ENCODE peak calls at places on chromosome 3, in six cellular contexts. U, W, Z, K, P and A are unnamed samples. For H3K36me3, the result is how much of the 10 kb centered on the place peaks cover.

GRCh38 chr3:150300847-150301517 is 107.1 kb upstream of the TSC22D2 start:
- DNase-seq in K (no peak), W (no peak), P (no peak), Z (no peak), U (no peak), A (no peak)

GRCh38 chr3:177262396-177262795 is 65.1 kb upstream of the TBL1XR1 start:
- DNase-seq in K (no peak), W (no peak), P (no peak), Z (no peak), U (no peak), A (no peak)

GRCh38 chr3:124178531-124178930 is 186.6 kb upstream of the ROPN1 start:
- DNase-seq in K (no peak), P (no peak), U (no peak), Z (no peak), W (no peak), A (no peak)

GRCh38 chr3:139521811-139522210 is 17.7 kb downstream of the RBP1 start:
- DNase-seq in P (no peak), U (no peak), W (no peak), Z (no peak), K (no peak), A (no peak)

GRCh38 chr3:28502555-28502954 is 153.9 kb upstream of the AZI2 start:
- DNase-seq in K (no peak), W (no peak), Z (no peak), U (no peak), P (no peak), A (no peak)

GRCh38 chr3:183192650-183193300 is 30.2 kb upstream of the LAMP3 start:
- DNase-seq in W (no peak), P (no peak), K (no peak), U (no peak), Z (no peak), A (no peak)

GRCh38 chr3:193885832-193886231 is 250.1 kb upstream of the HES1 start:
- DNase-seq in U (no peak), W (no peak), Z (no peak), K (no peak), P (no peak), A (no peak)

GRCh38 chr3:69932087-69932486 is 67.4 kb upstream of the SAMMSON start:
- DNase-seq in W (no peak), Z (no peak), P (no peak), U (no peak), K (no peak), A (no peak)

GRCh38 chr3:138944136-138944658 is 2.7 kb downstream of the FOXL2 start:
- DNase-seq in K (no peak), P (no peak), W (no peak), Z (no peak), U (no peak), A (no peak)

GRCh38 chr3:115709931-115710330 is 86.6 kb downstream of the GAP43 start:
- DNase-seq in W (no peak), U (no peak), P (no peak), K (no peak), Z (no peak), A (no peak)

GRCh38 chr3:87307805-87308204 is 31.4 kb upstream of the POU1F1 start:
- DNase-seq in W (no peak), K (no peak), Z (no peak), U (no peak), P (no peak), A (no peak)

GRCh38 chr3:67468511-67468910 is 185.9 kb downstream of the SUCLG2 start:
- DNase-seq in Z (no peak), K (no peak), W (no peak), U (no peak), P (no peak), A (no peak)

GRCh38 chr3:105923151-105923550 is 54.3 kb upstream of the CBLB start:
- DNase-seq in K (no peak), Z (no peak), U (no peak), W (no peak), P (no peak), A (no peak)

GRCh38 chr3:29430558-29430971 is 149.7 kb downstream of the RBMS3 start:
- DNase-seq in K (no peak), W (no peak), Z (no peak), P (no peak), U (no peak), A (no peak)

GRCh38 chr3:117645561-117646242 is 936.1 kb downstream of the TUSC7 start:
- DNase-seq in W (no peak), U (no peak), Z (no peak), P (no peak), K (no peak), A (no peak)

GRCh38 chr3:195450731-195451229 is 8.0 kb upstream of the ACAP2 start:
- DNase-seq in W (no peak), U (peak), P (peak), K (no peak), Z (no peak), A (no peak)

GRCh38 chr3:125480656-125481374 is 39.2 kb downstream of the SNX4 start:
- DNase-seq in P (no peak), W (no peak), Z (no peak), K (no peak), U (no peak), A (no peak)

GRCh38 chr3:112333002-112333385 is at the start of gene CD200:
- DNase-seq in P (peak), K (peak), Z (no peak), U (peak), W (peak), A (peak)

GRCh38 chr3:121855555-121855954 is 20.5 kb downstream of the EAF2 start:
- DNase-seq in U (no peak), K (no peak), W (no peak), P (no peak), Z (no peak), A (no peak)

GRCh38 chr3:195114026-195114425 is 156.9 kb downstream of the XXYLT1 start:
- DNase-seq in U (no peak), Z (no peak), P (no peak), K (no peak), W (no peak), A (no peak)

GRCh38 chr3:181330821-181331563 is 341.5 kb upstream of the DNAJC19 start:
- DNase-seq in P (no peak), Z (no peak), U (no peak), W (no peak), K (no peak), A (no peak)
- H3K27ac ChIP-seq in P (no peak), Z (no peak), U (no peak), W (no peak), K (no peak), A (no peak)

DNA sequence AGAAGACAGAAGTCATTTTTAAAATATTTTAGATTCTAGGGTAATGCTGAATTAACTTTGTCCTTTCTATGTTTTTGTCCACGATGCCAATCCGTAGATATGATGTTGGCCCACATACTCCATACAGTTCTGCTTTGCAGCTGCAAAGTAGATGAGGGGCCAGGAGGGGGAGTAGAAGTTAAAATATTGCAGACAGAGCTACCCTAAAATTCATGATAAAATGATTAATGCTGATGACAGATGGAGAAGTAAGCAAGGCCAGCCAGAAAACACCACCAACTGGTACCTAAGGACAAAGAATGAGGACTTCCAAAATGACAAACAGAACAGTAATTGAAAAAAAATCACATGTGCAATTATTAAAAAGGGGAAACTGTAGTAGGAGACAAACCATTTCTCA is 756.6 kb upstream of the ARPP21 start:
- DNase-seq in K (no peak), U (no peak), P (no peak), W (no peak), Z (peak), A (no peak)
- H3K36me3 ChIP-seq in K (under half), U (under half), P (under half), W (under half), Z (under half), A (under half)

GRCh38 chr3:11668243-11669232 is 24.8 kb upstream of the VGLL4 start:
- DNase-seq in P (no peak), W (no peak), K (no peak), Z (no peak), U (no peak), A (no peak)
- H3K27ac ChIP-seq in P (no peak), W (no peak), K (no peak), Z (no peak), U (no peak), A (no peak)

DNA sequence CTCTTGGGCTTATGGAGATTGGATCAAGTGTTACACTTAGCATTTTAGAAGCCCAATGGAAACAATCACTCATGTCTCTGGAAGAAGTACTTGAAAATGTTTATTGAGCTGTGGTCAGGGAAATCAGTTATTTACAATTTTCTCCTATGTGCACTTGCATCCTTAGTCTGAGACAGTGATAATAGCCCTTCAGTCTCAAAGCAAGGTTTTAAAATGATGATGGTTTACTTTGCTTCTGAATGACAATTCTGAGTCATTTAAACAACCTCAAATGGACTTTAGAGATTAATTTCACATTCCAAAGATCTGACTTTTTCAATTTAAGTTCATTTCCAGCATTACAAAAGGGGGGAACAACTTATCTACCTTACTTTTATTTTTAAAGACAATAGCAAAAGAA is 20.1 kb downstream of the TIPARP start:
- DNase-seq in W (no peak), P (no peak), U (no peak), K (no peak), Z (no peak), A (no peak)
- H3K36me3 ChIP-seq in W (half or more), P (under half), U (half or more), K (under half), Z (under half), A (under half)

GRCh38 chr3:40465456-40465855 is 8.3 kb downstream of the RPL14 start:
- DNase-seq in W (no peak), P (no peak), K (no peak), Z (no peak), U (no peak), A (no peak)
- H3K27ac ChIP-seq in W (no peak), P (no peak), K (no peak), Z (no peak), U (no peak), A (no peak)

DNA sequence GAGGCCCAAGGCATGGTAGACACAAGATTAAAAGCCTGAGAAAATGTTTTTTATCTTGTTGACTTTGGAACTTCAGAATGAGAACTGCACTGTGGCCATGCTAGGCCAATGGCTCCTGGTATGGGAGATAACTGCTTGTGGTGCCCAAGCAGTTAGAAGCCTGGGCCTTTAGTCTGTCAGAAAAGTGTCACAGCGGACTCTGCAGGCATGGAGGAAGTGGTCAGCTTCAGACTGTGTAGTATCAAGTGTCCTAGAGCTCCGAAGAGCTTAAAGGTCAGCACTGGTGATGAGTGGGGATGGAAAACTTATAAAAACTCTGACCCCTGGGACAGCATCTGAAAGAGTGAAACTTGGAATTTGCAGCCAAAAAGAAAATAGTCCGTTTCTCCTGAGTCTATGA is 11.8 kb downstream of the FYCO1 start:
- DNase-seq in W (no peak), K (no peak), U (no peak), P (no peak), Z (no peak), A (no peak)
- H3K36me3 ChIP-seq in W (under half), K (under half), U (half or more), P (under half), Z (half or more), A (under half)